ENCODE peak calls at places on chromosome 3, in eight cellular contexts. V is mammary epithelial cell; K is uterus; E is neuronal stem cell; Y is SK-N-SH; W is cardiac muscle cell; S is CD4-positive, alpha-beta memory T cell; Q is heart right ventricle. Z is an unnamed sample.

GRCh38 chr3:17632401-17633100 is 109.9 kb downstream of the TBC1D5 start:
- DNase-seq in S (no peak), Q (no peak), K (no peak), Y (no peak), W (no peak), E (no peak), V (peak; percentile 65), Z (peak; percentile 61)

GRCh38 chr3:120348065-120348980 is 831 bp downstream of the LRRC58 start:
- DNase-seq in E (no peak), V (peak; percentile 12), W (peak; percentile 5), Q (peak; percentile 7), S (peak; percentile 74), K (no peak), Y (peak; percentile 36), Z (peak; percentile 30)

GRCh38 chr3:113753376-113753985 is 6.6 kb downstream of the ATP6V1A start:
- DNase-seq in Y (no peak), E (peak; percentile 11), W (no peak), S (no peak), K (no peak), Q (no peak), V (no peak), Z (no peak)

GRCh38 chr3:25480811-25481210 is 52.7 kb downstream of the RARB start:
- DNase-seq in K (no peak), V (no peak), W (no peak), S (no peak), E (no peak), Y (no peak), Q (no peak), Z (no peak)

GRCh38 chr3:143224731-143225130 is 105.2 kb downstream of the CHST2 start:
- DNase-seq in Y (no peak), S (no peak), K (no peak), Q (no peak), E (no peak), V (no peak), W (no peak), Z (no peak)

GRCh38 chr3:189927975-189928895 is 192.5 kb downstream of the P3H2 start:
- DNase-seq in S (no peak), Y (no peak), W (no peak), K (no peak), Q (no peak), E (no peak), V (peak; percentile 83), Z (no peak)

GRCh38 chr3:129571605-129572547 is 28.9 kb downstream of the H1-8 start:
- DNase-seq in Y (no peak), V (no peak), S (no peak), E (no peak), W (no peak), K (no peak), Q (no peak), Z (no peak)

GRCh38 chr3:109927161-109927560 is 589.8 kb upstream of the DPPA4 start:
- DNase-seq in K (no peak), Y (peak; percentile 2), S (no peak), E (no peak), V (peak; percentile 99), W (no peak), Q (no peak), Z (peak; percentile 40)

GRCh38 chr3:45541326-45542321 is 52.9 kb upstream of the LIMD1 start:
- DNase-seq in Y (no peak), Q (no peak), S (no peak), W (no peak), E (no peak), K (no peak), V (no peak), Z (no peak)

GRCh38 chr3:32423534-32423933 is 31.9 kb downstream of the CMTM7 start:
- DNase-seq in S (no peak), E (no peak), V (no peak), Y (no peak), W (no peak), K (no peak), Q (no peak), Z (no peak)

GRCh38 chr3:194194757-194195086 is 58.8 kb downstream of the HES1 start:
- DNase-seq in V (no peak), K (no peak), E (no peak), Q (no peak), W (no peak), Y (no peak), S (no peak), Z (no peak)

DNA sequence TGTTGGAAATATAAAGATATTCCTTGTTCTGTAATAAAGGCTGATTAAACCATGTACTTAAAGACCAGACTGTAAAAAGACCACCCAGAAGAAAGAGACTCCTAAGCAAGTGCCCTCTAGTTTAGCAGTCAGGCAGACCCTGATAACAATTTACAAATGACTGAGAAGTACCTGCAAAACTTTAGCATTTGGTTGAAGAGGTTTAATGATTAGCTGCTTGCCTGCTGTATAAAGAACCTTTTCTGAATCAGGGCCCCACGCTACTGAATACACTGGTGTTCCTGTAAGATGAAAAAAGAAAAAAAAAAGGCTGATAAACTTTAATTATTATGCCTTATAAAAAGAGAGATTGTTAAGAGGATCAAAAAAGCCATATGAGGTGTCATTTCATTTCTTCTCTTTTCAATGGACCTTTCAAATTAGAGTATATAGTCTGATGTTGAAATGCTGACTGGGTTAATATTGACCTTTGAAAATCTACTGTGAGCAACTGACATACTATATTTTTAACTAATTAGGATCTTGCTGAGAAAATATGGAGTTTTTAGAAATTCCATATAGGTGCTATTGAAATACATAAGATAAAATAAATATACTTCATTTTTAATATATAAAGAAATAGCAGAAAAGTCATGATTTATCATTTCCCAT is 33.0 kb downstream of the IFT80 start:
- DNase-seq in K (no peak), W (no peak), Y (no peak), Q (no peak), S (no peak), V (no peak), E (no peak), Z (no peak)
- H3K27ac ChIP-seq in K (no peak overlapping the region), W (no peak overlapping the region), Y (no peak overlapping the region), Q (no peak overlapping the region), S (no peak overlapping the region), V (no peak overlapping the region), E (no peak overlapping the region), Z (no peak overlapping the region)

GRCh38 chr3:21273256-21273999 is 477.6 kb downstream of the ZNF385D start:
- DNase-seq in Q (no peak), S (no peak), E (no peak), Y (peak; percentile 61), K (no peak), V (no peak), W (no peak), Z (no peak)

GRCh38 chr3:21271606-21272016 is 479.4 kb downstream of the ZNF385D start:
- DNase-seq in W (no peak), Y (no peak), Q (no peak), E (no peak), S (no peak), V (no peak), K (no peak), Z (no peak)

DNA sequence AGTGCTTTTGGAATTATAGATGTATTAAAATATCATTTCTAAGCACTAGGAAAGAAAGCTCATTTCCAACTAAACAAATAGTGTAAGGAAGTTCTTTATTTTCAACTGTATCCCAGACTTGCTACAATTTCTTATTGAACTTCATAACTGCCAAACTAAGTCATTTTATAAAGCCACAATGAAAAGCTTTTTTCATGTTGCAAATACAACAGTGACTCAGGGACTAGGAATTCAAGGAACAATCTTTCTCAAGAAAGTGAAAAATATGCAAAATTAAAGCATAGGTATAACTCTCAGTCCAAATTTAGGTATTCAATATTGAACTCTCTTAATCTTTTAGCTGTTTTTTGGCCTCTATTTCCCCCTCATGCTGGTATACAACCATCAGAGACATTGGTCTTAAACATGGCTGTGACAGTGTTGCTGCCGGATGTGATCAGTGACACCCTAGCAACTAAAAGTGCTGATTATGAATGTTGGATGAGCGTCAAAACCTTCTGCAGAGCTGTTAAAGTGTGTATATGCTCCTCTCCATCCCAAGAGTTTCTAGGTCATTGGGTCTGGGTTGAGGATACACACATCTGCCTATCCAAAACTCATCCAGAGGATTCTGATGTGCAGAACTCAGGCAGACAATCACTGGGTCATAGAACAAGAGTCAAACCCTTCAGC is 476.9 kb downstream of the ZNF385D start:
- DNase-seq in Y (no peak), E (no peak), Q (no peak), W (no peak), V (peak; percentile 33), S (no peak), K (no peak), Z (no peak)
- H3K9me3 ChIP-seq in Y (no peaks in the 10 kb centered on the region), E (no peaks in the 10 kb centered on the region), Q (no peaks in the 10 kb centered on the region), W (no peaks in the 10 kb centered on the region), V (no peaks in the 10 kb centered on the region), S (no peaks in the 10 kb centered on the region), K (no peaks in the 10 kb centered on the region), Z (no peaks in the 10 kb centered on the region)

GRCh38 chr3:43344520-43344919 is 58.2 kb downstream of the SNRK start:
- DNase-seq in Y (no peak), Q (no peak), W (no peak), V (no peak), K (no peak), E (no peak), S (no peak), Z (no peak)

GRCh38 chr3:43345877-43346276 is 59.5 kb downstream of the SNRK start:
- DNase-seq in V (peak; percentile 21), Y (no peak), S (no peak), Q (no peak), K (no peak), W (no peak), E (no peak), Z (no peak)

GRCh38 chr3:43346990-43347749 is 60.8 kb downstream of the SNRK start:
- DNase-seq in Q (no peak), W (no peak), V (no peak), E (no peak), S (peak; percentile 83), K (no peak), Y (no peak), Z (no peak)

GRCh38 chr3:43343778-43344177 is 57.4 kb downstream of the SNRK start:
- DNase-seq in W (no peak), Y (no peak), S (no peak), E (no peak), K (no peak), Q (no peak), V (no peak), Z (no peak)

GRCh38 chr3:43345246-43345645 is 58.9 kb downstream of the SNRK start:
- DNase-seq in V (no peak), K (no peak), Y (no peak), W (no peak), S (no peak), E (no peak), Q (no peak), Z (no peak)
- H3K27ac ChIP-seq in V (no peak overlapping the region), K (peak overlapping the region; percentile 44), Y (no peak overlapping the region), W (no peak overlapping the region), S (peak overlapping the region; percentile 33), E (no peak overlapping the region), Q (peak overlapping the region; percentile 26), Z (no peak overlapping the region)

GRCh38 chr3:37453393-37454391 is 279.3 kb upstream of the LRRFIP2 start:
- DNase-seq in W (peak; percentile 82), S (no peak), K (peak; percentile 29), E (peak; percentile 40), Q (peak; percentile 79), Y (peak; percentile 77), V (no peak), Z (no peak)
- H3K9me3 ChIP-seq in W (no peaks in the 10 kb centered on the region), S (no peaks in the 10 kb centered on the region), K (no peaks in the 10 kb centered on the region), E (no peaks in the 10 kb centered on the region), Q (no peaks in the 10 kb centered on the region), Y (no peaks in the 10 kb centered on the region), V (no peaks in the 10 kb centered on the region), Z (no peaks in the 10 kb centered on the region)

GRCh38 chr3:107208796-107209195 is 168.4 kb upstream of the CCDC54 start:
- DNase-seq in K (no peak), V (peak; percentile 37), W (no peak), S (no peak), Q (no peak), E (no peak), Y (no peak), Z (peak; percentile 48)
- H3K27ac ChIP-seq in K (peak overlapping the region; percentile 42), V (peak overlapping the region; percentile 69), W (peak overlapping the region; percentile 89), S (no peak overlapping the region), Q (peak overlapping the region; percentile 81), E (no peak overlapping the region), Y (peak overlapping the region; percentile 97), Z (peak overlapping the region; percentile 77)

Z was measured in SJCRH30.